ENCODE peak calls at places on chromosome 1, in four cellular contexts. R, D, Y and E are unnamed samples.
A peak's percentile ranks its signal among the peaks of the same experiment; 100 is the strongest.

GRCh38 chr1:10604966-10605365 is 130.2 kb downstream of the PEX14 start:
- DNase-seq in Y (no peak), D (no peak), R (no peak), E (no peak)

GRCh38 chr1:118982816-118983557 is 5.2 kb downstream of the TBX15 start:
- DNase-seq in R (no peak), D (no peak), Y (no peak), E (no peak)

GRCh38 chr1:156582388-156583022 is 3.0 kb downstream of the TTC24 start:
- DNase-seq in R (no peak), D (no peak), Y (no peak), E (peak; percentile 53)

GRCh38 chr1:224059897-224060462 is 53.9 kb upstream of the FBXO28 start:
- DNase-seq in Y (no peak), D (no peak), R (no peak), E (no peak)

GRCh38 chr1:212915245-212916091 is 34.9 kb upstream of the VASH2 start:
- DNase-seq in R (peak; percentile 60), Y (no peak), D (no peak), E (no peak)

GRCh38 chr1:86994061-86994460 is 79.6 kb downstream of the HS2ST1 start:
- DNase-seq in R (no peak), Y (no peak), D (no peak), E (no peak)

GRCh38 chr1:29962831-29963247 is 726.5 kb downstream of the PTPRU start:
- DNase-seq in Y (no peak), D (no peak), R (peak; percentile 38), E (no peak)

GRCh38 chr1:15384301-15384901 is 25.3 kb upstream of the EFHD2 start:
- DNase-seq in Y (peak; percentile 24), D (no peak), R (no peak), E (peak; percentile 61)

GRCh38 chr1:39107891-39108290 is 81.7 kb downstream of the NDUFS5 start:
- DNase-seq in R (no peak), Y (no peak), D (no peak), E (no peak)

GRCh38 chr1:30523055-30524020 is 200.0 kb downstream of the MATN1 start:
- DNase-seq in R (no peak), Y (no peak), D (no peak), E (no peak)

GRCh38 chr1:109818351-109819325 is 54.9 kb upstream of the EPS8L3 start:
- DNase-seq in D (no peak), Y (no peak), R (peak; percentile 81), E (no peak)

GRCh38 chr1:101102757-101103156 is 77.2 kb upstream of the DPH5 start:
- DNase-seq in Y (no peak), R (no peak), D (no peak), E (no peak)

GRCh38 chr1:58395355-58395754 is 151.2 kb downstream of the OMA1 start:
- DNase-seq in R (no peak), Y (no peak), D (no peak), E (no peak)

GRCh38 chr1:240004086-240004749 is 87.5 kb upstream of the FMN2 start:
- DNase-seq in Y (no peak), R (peak; percentile 57), D (no peak), E (no peak)

GRCh38 chr1:165928075-165928731 is 100.8 kb downstream of the UCK2 start:
- DNase-seq in Y (no peak), D (peak; percentile 37), R (peak; percentile 76), E (no peak)

GRCh38 chr1:166080965-166081870 is 85.6 kb downstream of the FAM78B start:
- DNase-seq in D (no peak), Y (no peak), R (no peak), E (no peak)

GRCh38 chr1:236342403-236343245 is 51.5 kb upstream of the EDARADD start:
- DNase-seq in R (no peak), D (no peak), Y (no peak), E (no peak)

GRCh38 chr1:55057270-55057955 is 18.1 kb downstream of the PCSK9 start:
- DNase-seq in Y (no peak), R (no peak), D (no peak), E (no peak)

GRCh38 chr1:162138107-162138506 is 68.6 kb downstream of the NOS1AP start:
- DNase-seq in R (no peak), D (no peak), Y (no peak), E (no peak)

GRCh38 chr1:162139398-162139685 is 69.9 kb downstream of the NOS1AP start:
- DNase-seq in R (no peak), D (no peak), Y (no peak), E (no peak)

GRCh38 chr1:162138599-162139397 is 69.3 kb downstream of the NOS1AP start:
- DNase-seq in D (no peak), R (no peak), Y (no peak), E (no peak)

GRCh38 chr1:162135271-162135775 is 65.8 kb downstream of the NOS1AP start:
- DNase-seq in Y (no peak), D (no peak), R (no peak), E (no peak)

GRCh38 chr1:162136760-162137537 is 67.5 kb downstream of the NOS1AP start:
- DNase-seq in R (no peak), D (no peak), Y (no peak), E (no peak)
- TF ChIP-seq SPI1 in R (no peak), D (no peak), Y (no peak), E (no peak)

DNA sequence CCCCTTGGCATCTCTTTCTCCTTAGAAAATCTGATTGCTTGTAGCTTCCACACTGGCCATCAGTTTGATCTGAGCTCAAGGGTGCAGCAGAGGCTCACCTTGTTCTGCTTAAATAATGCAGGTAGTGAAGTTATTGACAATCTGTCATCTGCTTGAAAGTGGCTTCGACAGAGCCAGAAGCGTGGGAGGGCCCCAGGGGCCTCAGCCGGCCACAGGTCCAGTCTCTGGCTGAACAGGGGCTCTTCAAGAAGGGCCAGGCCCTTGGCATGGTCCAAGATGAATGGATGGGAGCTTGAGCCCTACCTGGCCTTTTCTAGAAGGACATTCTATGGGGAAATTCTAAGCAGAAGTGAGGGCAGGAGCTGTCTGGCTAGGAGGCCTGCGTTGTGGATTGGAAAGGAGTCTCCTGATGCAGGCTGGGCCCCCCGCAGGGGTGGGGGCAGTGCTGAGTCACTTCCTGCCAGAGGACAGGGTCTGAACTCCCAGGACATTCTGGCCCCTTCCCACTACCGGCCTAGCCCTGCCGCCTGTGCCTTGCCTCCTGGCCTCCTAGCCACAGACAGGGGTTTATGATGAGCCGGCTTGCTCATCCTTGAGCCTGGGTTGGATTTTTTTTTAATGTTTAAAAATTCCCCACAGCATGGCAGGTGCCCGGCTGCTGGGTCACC is 162.3 kb upstream of the VAMP3 start:
- DNase-seq in R (peak; percentile 60), Y (no peak), D (no peak), E (no peak)
- TF ChIP-seq SPI1 in R (no peak), Y (no peak), D (no peak), E (no peak)

GRCh38 chr1:7327849-7328248 is 443.2 kb upstream of the VAMP3 start:
- DNase-seq in D (no peak), Y (no peak), R (no peak), E (no peak)
- TF ChIP-seq SPI1 in D (no peak), Y (no peak), R (no peak), E (no peak)

GRCh38 chr1:65339866-65340483 is 30.6 kb downstream of the DNAJC6 start:
- DNase-seq in D (no peak), R (peak; percentile 27), Y (no peak), E (no peak)
- TF ChIP-seq SPI1 in D (no peak), R (no peak), Y (no peak), E (no peak)

GRCh38 chr1:36481091-36481490 is 1.6 kb downstream of the CSF3R start:
- DNase-seq in R (no peak), Y (no peak), D (no peak), E (no peak)

GRCh38 chr1:36480161-36480560 is 2.6 kb downstream of the CSF3R start:
- DNase-seq in R (no peak), D (no peak), Y (no peak), E (no peak)

GRCh38 chr1:36481771-36482723 is 666 bp downstream of the CSF3R start:
- DNase-seq in Y (no peak), R (peak; percentile 53), D (no peak), E (no peak)

GRCh38 chr1:36476945-36477344 is 5.8 kb downstream of the CSF3R start:
- DNase-seq in D (no peak), R (no peak), Y (no peak), E (no peak)

DNA sequence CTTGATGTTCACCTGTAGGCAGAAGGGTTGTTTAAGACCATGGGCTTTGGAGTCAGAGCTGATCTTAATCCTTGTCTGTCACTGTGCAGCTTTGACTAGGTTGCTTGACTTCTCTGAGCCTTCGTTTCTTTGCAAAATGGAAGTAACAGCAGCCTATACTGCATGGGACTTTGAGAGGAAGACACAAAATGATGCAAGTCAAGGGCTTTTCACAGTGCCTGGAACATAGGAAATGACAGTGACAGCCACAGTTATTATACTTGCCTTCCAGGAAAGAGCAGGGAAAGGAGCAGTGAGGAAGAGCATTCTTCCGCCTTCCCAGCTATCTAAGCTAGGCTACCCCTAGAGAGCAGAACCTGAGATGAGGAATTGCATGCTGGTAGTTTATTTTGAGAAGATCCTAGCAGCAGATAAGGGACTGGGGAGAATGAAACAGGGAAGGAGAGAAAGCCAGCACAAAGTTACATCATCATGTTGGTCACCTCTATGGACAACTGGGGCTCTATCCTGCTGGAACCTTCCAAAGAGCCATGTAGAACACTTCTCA is 3.1 kb downstream of the CSF3R start:
- DNase-seq in D (no peak), Y (no peak), R (peak; percentile 39), E (no peak)
- TF ChIP-seq SPI1 in D (no peak), Y (no peak), R (peak; percentile 18), E (no peak)

DNA sequence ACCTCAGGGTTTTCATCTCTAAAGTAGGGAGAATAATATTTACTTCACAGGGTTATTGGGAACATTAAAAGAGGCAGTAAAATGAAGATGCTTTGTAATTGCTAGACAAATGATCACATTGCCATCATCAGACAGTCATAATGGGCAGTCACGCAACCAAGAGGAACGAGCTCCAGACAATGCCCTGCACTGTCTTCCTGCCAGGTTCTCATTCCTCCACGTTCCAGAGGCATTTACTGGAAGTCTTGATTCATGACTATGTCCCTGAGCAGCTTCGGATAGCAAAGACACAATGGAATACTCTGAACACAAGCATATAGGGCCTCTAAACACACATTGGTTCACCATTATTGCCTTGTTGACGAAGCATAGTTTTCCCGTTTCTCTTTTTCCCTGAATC is 389.7 kb downstream of the NTNG1 start:
- DNase-seq in Y (no peak), R (no peak), D (no peak), E (no peak)
- TF ChIP-seq SPI1 in Y (no peak), R (no peak), D (no peak), E (no peak)